ENCODE peak calls at places on chromosomes 6 and 20, in five cellular contexts. A is mesendoderm, Z is H1, P is IMR-90, E is mesenchymal stem cell. T is an unnamed sample.

GRCh38 chr6:84657025-84657424 is 107.4 kb downstream of the TBX18 start:
- DNase-seq in A (no peak), Z (no peak), P (no peak), E (no peak), T (no peak)

GRCh38 chr20:1307171-1307570 is 21.8 kb downstream of the SDCBP2 start:
- DNase-seq in A (no peak), Z (no peak), P (no peak), E (no peak), T (no peak)

GRCh38 chr6:169339731-169340314 is 86.2 kb upstream of the THBS2 start:
- DNase-seq in A (no peak), Z (no peak), P (no peak), E (no peak), T (no peak)

GRCh38 chr6:20173833-20174796 is 38.2 kb downstream of the MBOAT1 start:
- DNase-seq in A (no peak), Z (no peak), P (no peak), E (peak), T (no peak)

GRCh38 chr6:11538799-11539468 is 1.4 kb downstream of the TMEM170B start:
- DNase-seq in A (no peak), Z (no peak), P (no peak), E (no peak), T (no peak)

GRCh38 chr20:31747640-31748039 is 8.6 kb downstream of the TPX2 start:
- DNase-seq in A (peak), Z (no peak), P (peak), E (no peak), T (no peak)

GRCh38 chr20:14384820-14385740 is 47.7 kb upstream of the FLRT3 start:
- DNase-seq in A (no peak), Z (no peak), P (no peak), E (no peak), T (no peak)

GRCh38 chr20:36309643-36310042 is 3.5 kb downstream of the DLGAP4 start:
- DNase-seq in A (no peak), Z (no peak), P (no peak), E (no peak), T (no peak)

GRCh38 chr20:51470907-51471411 is 71.6 kb downstream of the NFATC2 start:
- DNase-seq in A (no peak), Z (no peak), P (no peak), E (no peak), T (no peak)

GRCh38 chr6:34083227-34083889 is 62.5 kb downstream of the GRM4 start:
- DNase-seq in A (no peak), Z (no peak), P (no peak), E (no peak), T (no peak)

GRCh38 chr6:5958948-5959347 is 47.8 kb downstream of the NRN1 start:
- DNase-seq in A (peak), Z (no peak), P (no peak), E (no peak), T (peak)

GRCh38 chr6:157034433-157035230 is 257.5 kb downstream of the ARID1B start:
- DNase-seq in A (peak), Z (no peak), P (peak), E (peak), T (no peak)

GRCh38 chr6:106527979-106528378 is 101.3 kb downstream of the RTN4IP1 start:
- DNase-seq in A (no peak), Z (no peak), P (peak), E (peak), T (no peak)

GRCh38 chr6:155182103-155182502 is 81.7 kb upstream of the CLDN20 start:
- DNase-seq in A (no peak), Z (no peak), P (no peak), E (no peak), T (no peak)
- H3K27ac ChIP-seq in A (no peak), Z (no peak), P (no peak), E (no peak), T (no peak)

DNA sequence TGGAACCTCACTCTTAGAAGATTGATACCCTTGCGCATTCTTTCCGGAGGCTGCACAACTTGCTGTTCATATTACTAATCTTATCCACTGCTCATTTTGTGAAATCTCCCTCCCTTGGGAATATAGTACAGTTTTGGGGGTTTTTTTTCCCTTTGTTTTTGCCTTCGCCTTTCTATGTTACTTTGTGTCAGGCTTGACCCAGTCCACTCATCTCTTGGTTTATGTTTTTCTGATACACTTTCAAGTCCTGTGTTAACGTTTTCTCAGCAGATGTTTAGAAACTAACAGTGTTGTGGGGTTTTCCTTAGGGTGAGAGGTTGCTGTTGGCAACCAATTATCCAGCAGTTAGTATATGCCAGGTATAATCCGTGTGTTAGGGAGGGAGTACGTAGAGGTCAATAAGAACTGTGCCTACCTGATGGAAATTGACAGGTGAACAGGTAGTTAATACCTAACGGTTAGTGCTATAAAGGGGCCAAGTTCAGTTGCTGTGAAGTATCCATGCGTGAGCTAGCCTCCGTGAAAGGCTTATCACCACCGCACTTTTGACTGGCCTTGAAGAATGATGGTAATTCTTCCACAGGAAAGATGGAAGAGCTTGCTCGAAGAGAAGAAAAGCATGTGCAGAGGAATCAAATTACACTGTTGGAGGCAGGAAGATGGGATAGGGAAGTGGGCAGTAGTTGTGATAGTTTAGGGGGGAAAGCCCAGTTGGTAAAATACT is 1.4 kb downstream of the NFYA start:
- DNase-seq in A (peak), Z (no peak), P (peak), E (peak), T (no peak)
- H2BK15ac ChIP-seq in A (no peak), Z (no peak), P (peak), E (no peak), T (no peak)

GRCh38 chr20:50258790-50259483 is 68.3 kb downstream of the CEBPB start:
- DNase-seq in A (no peak), Z (no peak), P (no peak), E (no peak), T (no peak)
- H3K27ac ChIP-seq in A (no peak), Z (no peak), P (no peak), E (no peak), T (no peak)

DNA sequence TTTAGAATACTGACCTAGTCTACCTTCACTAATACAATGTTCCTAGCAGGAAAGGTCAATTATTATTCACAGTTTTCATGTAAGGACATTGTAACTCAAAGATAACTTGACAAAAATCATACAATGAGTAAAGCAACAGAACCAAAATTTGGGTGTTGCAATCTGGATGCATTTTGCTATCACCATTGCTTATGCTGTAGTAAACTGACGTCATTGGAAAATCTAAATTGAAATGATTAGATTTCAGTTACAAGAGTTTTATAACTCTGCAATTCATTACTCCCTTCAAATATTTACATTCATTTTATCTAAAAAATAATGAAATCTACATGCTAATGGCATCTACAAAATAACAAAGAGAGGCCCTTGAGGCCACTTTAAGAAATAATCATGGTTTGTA is 147.0 kb downstream of the TENT5A start:
- DNase-seq in A (no peak), Z (no peak), P (no peak), E (no peak), T (no peak)
- H2BK15ac ChIP-seq in A (no peak), Z (no peak), P (no peak), E (no peak), T (no peak)

DNA sequence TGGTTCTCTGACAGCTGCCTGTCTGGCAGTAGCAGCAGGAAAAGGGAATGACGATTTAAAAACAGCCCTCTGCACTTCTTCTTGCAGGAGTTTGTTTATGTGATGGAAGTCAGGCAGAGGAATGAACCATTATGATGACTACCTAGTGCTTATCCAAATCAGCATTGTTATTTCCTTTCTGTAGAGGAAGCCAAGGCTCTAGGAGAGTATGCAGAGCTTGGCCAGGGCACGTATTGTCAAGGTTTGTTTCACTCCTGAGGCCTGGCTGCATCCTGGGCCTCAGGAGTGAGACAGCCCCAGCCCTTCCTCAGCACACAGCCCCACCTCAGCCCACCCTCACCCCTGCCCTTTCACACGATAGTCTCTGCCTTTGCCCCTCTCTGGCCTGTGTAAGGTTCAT is 68.5 kb downstream of the FAM229B start:
- DNase-seq in A (no peak), Z (no peak), P (peak), E (peak), T (no peak)
- H3K27ac ChIP-seq in A (no peak), Z (no peak), P (peak), E (no peak), T (no peak)

GRCh38 chr6:158270389-158271127 is 41.7 kb upstream of the TULP4 start:
- DNase-seq in A (no peak), Z (no peak), P (no peak), E (no peak), T (no peak)
- H2BK15ac ChIP-seq in A (no peak), Z (no peak), P (no peak), E (no peak), T (no peak)

DNA sequence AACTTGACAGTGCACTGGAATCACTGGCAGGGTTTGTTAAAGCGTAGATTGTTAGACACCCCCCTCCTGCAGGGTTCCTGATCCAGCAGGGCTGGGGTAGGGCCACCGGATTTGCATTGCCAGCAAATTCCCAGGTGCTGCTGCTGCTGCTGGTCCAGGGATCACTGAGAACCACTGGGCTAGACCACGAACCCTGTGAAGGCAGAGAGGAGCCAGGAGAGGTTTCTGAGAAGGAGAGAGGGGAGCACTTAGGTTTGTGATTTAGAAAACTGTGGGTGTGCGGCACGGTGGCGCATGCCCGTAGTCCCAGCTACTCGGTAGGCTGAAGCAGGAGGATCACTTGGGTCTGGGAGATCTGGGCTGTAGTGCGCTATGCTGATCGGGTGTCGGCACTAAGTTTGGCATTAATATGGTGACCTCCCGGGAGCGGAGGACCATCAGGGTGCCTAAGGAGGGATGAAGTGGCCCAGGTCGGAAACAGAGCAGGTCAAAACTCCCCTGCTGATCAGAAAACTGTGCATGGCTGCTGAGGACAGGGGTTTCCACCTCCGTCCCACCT is 53.6 kb upstream of the FAM83D start:
- DNase-seq in A (no peak), Z (no peak), P (no peak), E (no peak), T (no peak)
- H3K27ac ChIP-seq in A (no peak), Z (no peak), P (no peak), E (no peak), T (no peak)

DNA sequence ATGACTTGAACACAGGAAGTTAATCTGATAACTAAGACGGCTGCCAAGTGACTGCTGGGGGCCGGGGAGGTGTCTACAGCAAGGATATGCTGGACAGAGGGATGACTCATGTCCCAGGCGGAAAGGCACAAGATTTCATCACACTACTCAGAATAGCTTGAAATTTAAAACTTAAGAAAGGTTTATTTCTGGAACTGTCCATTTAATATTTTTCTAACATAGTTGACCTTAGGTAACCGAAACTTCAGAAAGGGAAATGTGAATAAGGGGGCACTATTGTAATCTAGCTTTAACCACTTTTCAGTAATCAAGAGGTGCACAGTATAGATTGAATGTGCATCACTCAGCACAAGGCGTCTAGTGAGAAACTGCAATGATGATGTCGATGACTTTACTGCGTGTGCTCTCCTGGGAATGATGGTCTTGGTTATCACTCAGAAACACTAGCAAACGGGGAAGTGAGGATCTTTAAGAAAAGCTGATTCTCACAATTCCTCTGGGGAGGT is 171.5 kb downstream of the QKI start:
- DNase-seq in A (peak), Z (no peak), P (peak), E (peak), T (no peak)
- H2BK15ac ChIP-seq in A (no peak), Z (no peak), P (peak), E (no peak), T (no peak)

DNA sequence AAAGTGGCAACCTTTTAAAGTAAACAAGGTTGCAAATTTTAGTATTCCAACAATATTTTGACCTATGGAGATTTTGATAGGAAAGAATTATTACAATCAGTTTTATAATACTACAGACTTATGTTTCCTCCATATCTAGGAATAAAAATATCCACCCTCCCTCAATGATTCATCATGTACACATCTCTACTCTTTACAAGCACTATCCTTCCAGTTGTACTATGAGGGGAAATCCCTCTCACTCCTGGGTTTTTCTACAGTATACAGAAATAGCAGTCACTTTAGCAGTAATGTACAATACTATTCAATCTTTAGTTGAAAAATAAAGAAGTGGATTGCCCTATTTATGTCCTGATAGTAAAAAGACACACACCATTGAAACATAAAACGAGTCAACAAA is 46.3 kb upstream of the SCML4 start:
- DNase-seq in A (no peak), Z (no peak), P (peak), E (no peak), T (no peak)
- H3K27ac ChIP-seq in A (no peak), Z (no peak), P (no peak), E (no peak), T (no peak)

T was measured in neuronal stem cell.